ENCODE peak calls at places on chromosomes 13 and 19, in ten cellular contexts. One of them, this sample, is unnamed.

GRCh38 chr13:48001127-48001881 is at the start of gene SUCLA2:
- DNase-seq in PC-9: peak; percentile 90
- DNase-seq in CD8-positive, alpha-beta T cell: peak; percentile 88
- DNase-seq in breast epithelium: peak; percentile 80
- DNase-seq in Panc1: peak; percentile 12
- DNase-seq in hepatocyte: peak; percentile 98
- DNase-seq in Caco-2: peak; percentile 95
- DNase-seq in A549: peak; percentile 82
- DNase-seq in uterus: peak; percentile 77
- DNase-seq in heart right ventricle: peak; percentile 93
- DNase-seq in this sample: peak; percentile 93

GRCh38 chr13:99654076-99654475 is 152.8 kb downstream of the TM9SF2 start:
- DNase-seq in heart right ventricle: no peak
- DNase-seq in CD8-positive, alpha-beta T cell: no peak
- DNase-seq in breast epithelium: no peak
- DNase-seq in A549: no peak
- DNase-seq in hepatocyte: no peak
- DNase-seq in PC-9: no peak
- DNase-seq in Panc1: no peak
- DNase-seq in uterus: no peak
- DNase-seq in Caco-2: no peak
- DNase-seq in this sample: no peak

GRCh38 chr13:98174995-98175394 is 2.1 kb downstream of the RNF113B start:
- DNase-seq in PC-9: no peak
- DNase-seq in Caco-2: no peak
- DNase-seq in CD8-positive, alpha-beta T cell: no peak
- DNase-seq in hepatocyte: no peak
- DNase-seq in A549: no peak
- DNase-seq in Panc1: no peak
- DNase-seq in heart right ventricle: no peak
- DNase-seq in breast epithelium: no peak
- DNase-seq in uterus: no peak
- DNase-seq in this sample: no peak

GRCh38 chr13:43487459-43487858 is 299.3 kb downstream of the ENOX1 start:
- DNase-seq in Panc1: no peak
- DNase-seq in uterus: no peak
- DNase-seq in hepatocyte: no peak
- DNase-seq in PC-9: no peak
- DNase-seq in heart right ventricle: no peak
- DNase-seq in breast epithelium: no peak
- DNase-seq in Caco-2: no peak
- DNase-seq in CD8-positive, alpha-beta T cell: no peak
- DNase-seq in A549: no peak
- DNase-seq in this sample: no peak

GRCh38 chr13:52809310-52809769 is 39.1 kb downstream of the PCDH8 start:
- DNase-seq in breast epithelium: peak; percentile 59
- DNase-seq in A549: peak; percentile 68
- DNase-seq in Caco-2: peak; percentile 79
- DNase-seq in hepatocyte: peak; percentile 82
- DNase-seq in PC-9: peak; percentile 58
- DNase-seq in uterus: no peak
- DNase-seq in heart right ventricle: peak; percentile 42
- DNase-seq in Panc1: peak; percentile 43
- DNase-seq in CD8-positive, alpha-beta T cell: peak; percentile 12
- DNase-seq in this sample: no peak

GRCh38 chr19:16205205-16206045 is 7.7 kb downstream of the AP1M1 start:
- DNase-seq in Panc1: no peak
- DNase-seq in CD8-positive, alpha-beta T cell: no peak
- DNase-seq in Caco-2: no peak
- DNase-seq in PC-9: no peak
- DNase-seq in breast epithelium: no peak
- DNase-seq in hepatocyte: no peak
- DNase-seq in A549: no peak
- DNase-seq in uterus: no peak
- DNase-seq in heart right ventricle: peak; percentile 51
- DNase-seq in this sample: no peak

GRCh38 chr13:106151056-106151699 is 384.3 kb downstream of the EFNB2 start:
- DNase-seq in uterus: no peak
- DNase-seq in heart right ventricle: no peak
- DNase-seq in A549: peak; percentile 35
- DNase-seq in hepatocyte: peak; percentile 43
- DNase-seq in Caco-2: peak; percentile 65
- DNase-seq in Panc1: no peak
- DNase-seq in breast epithelium: no peak
- DNase-seq in CD8-positive, alpha-beta T cell: no peak
- DNase-seq in PC-9: peak; percentile 79
- DNase-seq in this sample: no peak

GRCh38 chr13:49240017-49240416 is 7.7 kb upstream of the CDADC1 start:
- DNase-seq in PC-9: no peak
- DNase-seq in heart right ventricle: no peak
- DNase-seq in breast epithelium: no peak
- DNase-seq in CD8-positive, alpha-beta T cell: peak; percentile 29
- DNase-seq in hepatocyte: peak; percentile 32
- DNase-seq in A549: no peak
- DNase-seq in Panc1: no peak
- DNase-seq in uterus: no peak
- DNase-seq in Caco-2: no peak
- DNase-seq in this sample: no peak

GRCh38 chr19:13441810-13442512 is 64.3 kb downstream of the CACNA1A start:
- DNase-seq in breast epithelium: peak; percentile 55
- DNase-seq in A549: no peak
- DNase-seq in PC-9: peak; percentile 12
- DNase-seq in CD8-positive, alpha-beta T cell: peak; percentile 44
- DNase-seq in Caco-2: peak; percentile 41
- DNase-seq in Panc1: no peak
- DNase-seq in uterus: no peak
- DNase-seq in hepatocyte: peak; percentile 75
- DNase-seq in heart right ventricle: peak; percentile 25
- DNase-seq in this sample: no peak

GRCh38 chr13:43360911-43361605 is 337.7 kb downstream of the DNAJC15 start:
- DNase-seq in uterus: no peak
- DNase-seq in A549: no peak
- DNase-seq in breast epithelium: no peak
- DNase-seq in Caco-2: no peak
- DNase-seq in CD8-positive, alpha-beta T cell: no peak
- DNase-seq in heart right ventricle: no peak
- DNase-seq in Panc1: no peak
- DNase-seq in PC-9: no peak
- DNase-seq in hepatocyte: peak; percentile 14
- DNase-seq in this sample: no peak

GRCh38 chr13:45362939-45363338 is 22.0 kb upstream of the TPT1 start:
- DNase-seq in PC-9: no peak
- DNase-seq in breast epithelium: peak; percentile 19
- DNase-seq in Panc1: no peak
- DNase-seq in uterus: no peak
- DNase-seq in hepatocyte: no peak
- DNase-seq in heart right ventricle: no peak
- DNase-seq in A549: no peak
- DNase-seq in Caco-2: no peak
- DNase-seq in CD8-positive, alpha-beta T cell: no peak
- DNase-seq in this sample: no peak
- H3K4me1 ChIP-seq in PC-9: peaks cover 44% of the 10 kb centered on the region
- H3K4me1 ChIP-seq in breast epithelium: no peaks in the 10 kb centered on the region
- H3K4me1 ChIP-seq in Panc1: no peaks in the 10 kb centered on the region
- H3K4me1 ChIP-seq in uterus: no peaks in the 10 kb centered on the region
- H3K4me1 ChIP-seq in hepatocyte: no peaks in the 10 kb centered on the region
- H3K4me1 ChIP-seq in heart right ventricle: no peaks in the 10 kb centered on the region
- H3K4me1 ChIP-seq in A549: peaks cover 24% of the 10 kb centered on the region
- H3K4me1 ChIP-seq in Caco-2: peaks cover 4% of the 10 kb centered on the region
- H3K4me1 ChIP-seq in CD8-positive, alpha-beta T cell: peaks cover 12% of the 10 kb centered on the region
- H3K4me1 ChIP-seq in this sample: peaks cover 2% of the 10 kb centered on the region

DNA sequence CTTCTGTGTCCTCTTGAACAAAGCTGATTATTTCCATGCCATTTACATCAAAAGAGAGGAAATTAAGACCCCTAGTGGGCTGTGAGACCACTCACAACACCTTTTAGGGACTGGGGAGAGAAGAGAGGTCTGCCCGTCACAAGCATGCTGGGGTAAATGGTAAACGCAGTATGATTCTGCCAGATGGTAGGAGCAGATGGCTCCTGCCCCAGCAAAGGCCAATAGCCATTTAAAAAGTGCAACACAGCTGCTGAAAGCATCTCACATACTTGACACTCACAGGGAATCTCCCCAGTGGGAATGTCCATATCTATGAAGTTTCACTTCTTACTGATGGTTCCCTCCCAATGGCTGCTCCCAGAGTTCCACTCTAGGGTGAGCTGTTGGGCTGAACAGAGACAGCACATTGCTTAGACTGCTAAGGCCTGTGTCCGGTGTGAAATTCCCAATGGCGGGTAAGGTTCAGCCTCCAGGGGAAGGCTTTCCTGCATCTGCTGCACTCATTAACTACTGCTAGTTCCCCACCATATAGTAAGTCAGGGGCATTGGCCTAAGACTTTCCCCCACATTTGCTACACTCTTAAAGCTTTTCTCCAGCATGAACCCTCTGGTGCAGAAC is 7.4 kb downstream of the ZNF671 start:
- DNase-seq in breast epithelium: no peak
- DNase-seq in Panc1: no peak
- DNase-seq in CD8-positive, alpha-beta T cell: no peak
- DNase-seq in A549: no peak
- DNase-seq in PC-9: no peak
- DNase-seq in hepatocyte: no peak
- DNase-seq in uterus: no peak
- DNase-seq in Caco-2: no peak
- DNase-seq in heart right ventricle: no peak
- DNase-seq in this sample: no peak
- H3K4me3 ChIP-seq in breast epithelium: peak overlapping the region; percentile 6
- H3K4me3 ChIP-seq in Panc1: no peak overlapping the region
- H3K4me3 ChIP-seq in CD8-positive, alpha-beta T cell: peak overlapping the region; percentile 8
- H3K4me3 ChIP-seq in A549: no peak overlapping the region
- H3K4me3 ChIP-seq in PC-9: no peak overlapping the region
- H3K4me3 ChIP-seq in hepatocyte: no peak overlapping the region
- H3K4me3 ChIP-seq in uterus: no peak overlapping the region
- H3K4me3 ChIP-seq in Caco-2: no peak overlapping the region
- H3K4me3 ChIP-seq in heart right ventricle: no peak overlapping the region
- H3K4me3 ChIP-seq in this sample: no peak overlapping the region

DNA sequence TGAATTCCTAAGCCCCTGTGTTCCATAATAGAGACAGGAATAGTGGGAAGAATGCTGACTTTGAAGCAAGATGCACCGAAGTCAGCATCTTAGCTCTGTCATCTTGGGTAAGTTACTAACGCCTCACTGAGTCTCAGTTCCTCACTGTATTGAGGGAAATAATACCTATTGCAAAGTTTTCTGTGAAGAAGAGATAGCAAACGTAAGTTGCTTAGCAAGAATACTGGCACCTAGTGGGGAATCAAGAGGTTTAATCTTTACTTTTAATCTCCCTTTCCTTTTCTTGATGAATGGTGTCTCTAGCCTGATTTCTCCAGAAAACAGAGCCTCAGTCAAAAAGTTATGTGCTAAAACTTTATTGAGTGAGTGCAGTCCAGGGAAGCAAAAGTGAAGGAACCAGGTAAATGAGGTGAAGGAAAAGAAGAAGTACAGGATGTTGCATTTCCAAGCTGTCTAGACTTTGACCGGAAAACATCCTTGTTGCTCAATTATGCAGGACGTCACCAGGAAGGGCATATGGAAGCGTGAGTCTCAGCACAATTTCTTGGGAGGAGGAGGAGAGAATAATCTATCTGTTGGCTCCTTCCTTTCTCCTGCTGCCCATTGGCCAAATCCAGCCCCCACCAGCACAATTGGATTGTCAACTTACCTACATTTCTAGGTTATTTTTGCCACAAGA is 210.0 kb downstream of the B3GLCT start:
- DNase-seq in heart right ventricle: no peak
- DNase-seq in hepatocyte: peak; percentile 20
- DNase-seq in Panc1: no peak
- DNase-seq in CD8-positive, alpha-beta T cell: no peak
- DNase-seq in Caco-2: no peak
- DNase-seq in A549: no peak
- DNase-seq in breast epithelium: no peak
- DNase-seq in uterus: no peak
- DNase-seq in PC-9: no peak
- DNase-seq in this sample: no peak
- TF ChIP-seq CTCF in heart right ventricle: peak; percentile 7
- TF ChIP-seq CTCF in hepatocyte: peak; percentile 28
- TF ChIP-seq CTCF in Panc1: peak; percentile 13
- TF ChIP-seq CTCF in CD8-positive, alpha-beta T cell: no peak
- TF ChIP-seq CTCF in Caco-2: no peak
- TF ChIP-seq CTCF in A549: no peak
- TF ChIP-seq CTCF in breast epithelium: no peak
- TF ChIP-seq CTCF in uterus: no peak
- TF ChIP-seq CTCF in PC-9: no peak
- TF ChIP-seq CTCF in this sample: no peak

DNA sequence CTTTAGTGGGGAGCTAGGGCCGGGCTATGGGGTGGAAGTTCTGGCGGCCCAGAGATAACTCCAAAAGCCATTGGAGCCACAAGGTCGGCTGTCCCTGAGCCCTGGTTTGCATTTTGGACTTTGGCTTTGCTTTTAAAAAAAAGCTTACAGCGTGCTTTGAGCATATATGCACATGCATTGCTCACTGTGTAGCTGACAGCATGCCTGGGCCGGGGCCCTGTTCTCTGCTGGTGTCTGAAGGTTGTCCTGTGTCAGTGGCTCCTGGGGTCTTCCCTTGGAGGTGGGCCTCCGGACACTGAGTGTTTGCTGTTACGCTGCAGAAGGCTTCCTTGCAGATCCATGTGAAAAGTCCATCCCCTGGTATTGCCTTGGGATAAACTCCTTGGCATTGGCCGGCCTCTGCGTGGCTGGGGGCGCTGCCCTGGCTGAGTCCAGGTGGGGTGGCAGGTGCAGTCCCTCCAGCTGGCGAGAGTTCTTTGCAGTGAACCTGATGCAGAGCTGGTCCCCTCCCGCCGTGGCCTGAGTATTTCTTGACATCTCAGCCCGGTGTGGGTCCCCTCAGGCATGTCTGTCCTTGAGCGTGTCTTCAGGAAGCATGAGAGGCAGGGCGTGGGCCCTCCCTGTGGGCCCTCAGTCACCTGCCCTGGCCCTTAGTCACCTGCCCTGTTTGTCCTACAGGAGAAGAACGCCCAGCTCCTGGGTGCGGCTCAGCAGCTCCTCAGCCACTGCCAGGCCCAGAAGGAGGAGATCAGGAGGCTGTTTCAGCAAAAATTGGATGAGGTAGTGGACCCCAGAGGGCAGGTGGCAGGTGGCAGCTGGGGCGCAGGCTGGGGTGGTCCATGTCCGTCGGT is 23.0 kb downstream of the PLEKHJ1 start:
- DNase-seq in hepatocyte: peak; percentile 77
- DNase-seq in Caco-2: no peak
- DNase-seq in uterus: no peak
- DNase-seq in PC-9: peak; percentile 40
- DNase-seq in A549: no peak
- DNase-seq in heart right ventricle: no peak
- DNase-seq in CD8-positive, alpha-beta T cell: no peak
- DNase-seq in Panc1: no peak
- DNase-seq in breast epithelium: no peak
- DNase-seq in this sample: no peak
- H3K4me1 ChIP-seq in hepatocyte: peaks cover 21% of the 10 kb centered on the region
- H3K4me1 ChIP-seq in Caco-2: peaks cover 24% of the 10 kb centered on the region
- H3K4me1 ChIP-seq in uterus: no peaks in the 10 kb centered on the region
- H3K4me1 ChIP-seq in PC-9: no peaks in the 10 kb centered on the region
- H3K4me1 ChIP-seq in A549: no peaks in the 10 kb centered on the region
- H3K4me1 ChIP-seq in heart right ventricle: peaks cover 8% of the 10 kb centered on the region
- H3K4me1 ChIP-seq in CD8-positive, alpha-beta T cell: no peaks in the 10 kb centered on the region
- H3K4me1 ChIP-seq in Panc1: no peaks in the 10 kb centered on the region
- H3K4me1 ChIP-seq in breast epithelium: no peaks in the 10 kb centered on the region
- H3K4me1 ChIP-seq in this sample: no peaks in the 10 kb centered on the region